ENCODE peak calls at places on chromosomes 13 and 19, in six cellular contexts. One of them, this sample, is unnamed.

GRCh38 chr13:37229931-37230330 is 124.5 kb upstream of the CSNK1A1L start:
- DNase-seq in K562: no peak
- DNase-seq in GM23338: no peak
- DNase-seq in H1: no peak
- DNase-seq in GM12878: no peak
- DNase-seq in HepG2: no peak
- DNase-seq in this sample: no peak

GRCh38 chr19:34351382-34351802 is 13.6 kb upstream of the GPI start:
- DNase-seq in GM23338: no peak
- DNase-seq in HepG2: no peak
- DNase-seq in GM12878: peak
- DNase-seq in K562: no peak
- DNase-seq in H1: no peak
- DNase-seq in this sample: no peak

GRCh38 chr19:15195987-15196682 is 4.7 kb downstream of the NOTCH3 start:
- DNase-seq in GM23338: peak
- DNase-seq in GM12878: no peak
- DNase-seq in K562: no peak
- DNase-seq in H1: no peak
- DNase-seq in HepG2: no peak
- DNase-seq in this sample: peak

GRCh38 chr13:107553838-107554237 is 661.5 kb downstream of the LIG4 start:
- DNase-seq in H1: no peak
- DNase-seq in GM12878: no peak
- DNase-seq in K562: no peak
- DNase-seq in GM23338: no peak
- DNase-seq in HepG2: no peak
- DNase-seq in this sample: no peak

GRCh38 chr19:3239367-3239766 is 14.9 kb downstream of the CELF5 start:
- DNase-seq in GM12878: no peak
- DNase-seq in HepG2: no peak
- DNase-seq in H1: no peak
- DNase-seq in K562: no peak
- DNase-seq in GM23338: no peak
- DNase-seq in this sample: no peak

GRCh38 chr19:54138777-54139256 is 1.3 kb downstream of the CNOT3 start:
- DNase-seq in H1: no peak
- DNase-seq in HepG2: no peak
- DNase-seq in GM23338: no peak
- DNase-seq in K562: peak
- DNase-seq in GM12878: no peak
- DNase-seq in this sample: no peak

GRCh38 chr13:28792992-28793391 is 27.1 kb upstream of the MTUS2 start:
- DNase-seq in K562: no peak
- DNase-seq in H1: no peak
- DNase-seq in GM12878: no peak
- DNase-seq in HepG2: no peak
- DNase-seq in GM23338: no peak
- DNase-seq in this sample: no peak

GRCh38 chr19:38862321-38863059 is 12.7 kb upstream of the HNRNPL start:
- DNase-seq in H1: no peak
- DNase-seq in GM23338: no peak
- DNase-seq in HepG2: no peak
- DNase-seq in GM12878: no peak
- DNase-seq in K562: peak
- DNase-seq in this sample: no peak

GRCh38 chr19:34725400-34725799 is 8.6 kb upstream of the ZNF181 start:
- DNase-seq in HepG2: peak
- DNase-seq in K562: no peak
- DNase-seq in GM12878: no peak
- DNase-seq in H1: no peak
- DNase-seq in GM23338: no peak
- DNase-seq in this sample: no peak

GRCh38 chr13:59635591-59635990 is 528.1 kb downstream of the DIAPH3 start:
- DNase-seq in H1: no peak
- DNase-seq in K562: no peak
- DNase-seq in GM23338: no peak
- DNase-seq in GM12878: no peak
- DNase-seq in HepG2: no peak
- DNase-seq in this sample: no peak

GRCh38 chr13:21058361-21058760 is 3.0 kb downstream of the LATS2 start:
- DNase-seq in HepG2: no peak
- DNase-seq in GM23338: peak
- DNase-seq in GM12878: no peak
- DNase-seq in H1: no peak
- DNase-seq in K562: peak
- DNase-seq in this sample: no peak

DNA sequence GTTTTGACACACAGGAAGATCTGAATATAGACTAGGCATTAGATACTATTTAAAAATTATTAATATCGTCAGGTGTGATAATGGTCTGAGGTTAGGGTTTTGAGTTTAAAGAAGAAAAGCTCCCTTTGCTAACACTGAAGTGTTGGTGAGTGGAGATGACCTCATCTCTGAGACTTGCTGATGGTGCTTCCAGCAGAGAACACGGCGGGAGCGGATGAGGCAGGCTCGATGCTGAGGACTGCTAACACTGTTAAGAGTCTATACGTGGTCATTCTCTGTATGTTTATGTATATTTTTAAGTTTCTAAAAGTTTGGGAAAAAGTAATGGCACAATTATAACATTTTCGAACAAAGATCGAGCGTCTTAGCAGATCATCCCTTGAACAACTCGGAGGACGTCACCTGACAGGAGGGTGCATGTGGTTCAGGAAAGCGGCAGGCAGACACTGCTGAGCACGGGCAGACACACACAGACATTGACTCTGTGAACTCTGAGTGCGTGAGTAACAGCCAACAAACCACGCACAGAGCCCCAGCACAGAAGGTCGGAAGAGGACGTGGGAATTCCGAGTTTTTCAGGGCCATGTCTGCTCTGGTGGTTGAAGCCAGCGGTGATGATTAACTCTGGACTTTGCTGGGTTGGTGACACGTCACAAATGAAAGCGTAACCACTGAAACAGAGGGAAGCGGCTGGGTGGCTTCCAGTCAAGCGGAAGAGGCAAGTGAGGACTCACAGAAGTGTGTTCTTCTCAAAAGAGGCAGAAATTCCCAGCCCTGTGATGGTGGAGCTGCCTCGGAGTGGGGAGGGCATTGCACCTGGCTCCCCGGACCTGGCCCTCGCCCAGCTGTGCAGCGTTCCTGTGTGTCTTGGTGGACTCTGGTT is 91.9 kb upstream of the TEX29 start:
- DNase-seq in H1: no peak
- DNase-seq in GM23338: no peak
- DNase-seq in GM12878: no peak
- DNase-seq in HepG2: no peak
- DNase-seq in K562: no peak
- DNase-seq in this sample: no peak
- TF ChIP-seq CREB1 in H1: no peak
- TF ChIP-seq CREB1 in GM23338: no peak
- TF ChIP-seq CREB1 in GM12878: no peak
- TF ChIP-seq CREB1 in HepG2: no peak
- TF ChIP-seq CREB1 in K562: no peak
- TF ChIP-seq CREB1 in this sample: no peak

GRCh38 chr19:1880611-1881392 is 4.5 kb downstream of the ABHD17A start:
- DNase-seq in H1: no peak
- DNase-seq in GM23338: no peak
- DNase-seq in GM12878: no peak
- DNase-seq in HepG2: no peak
- DNase-seq in K562: no peak
- DNase-seq in this sample: no peak
- TF ChIP-seq CREB1 in H1: no peak
- TF ChIP-seq CREB1 in GM23338: no peak
- TF ChIP-seq CREB1 in GM12878: no peak
- TF ChIP-seq CREB1 in HepG2: no peak
- TF ChIP-seq CREB1 in K562: no peak
- TF ChIP-seq CREB1 in this sample: no peak

GRCh38 chr19:47028372-47028672 is 8.7 kb downstream of the NPAS1 start:
- DNase-seq in GM12878: no peak
- DNase-seq in HepG2: no peak
- DNase-seq in GM23338: peak
- DNase-seq in K562: no peak
- DNase-seq in H1: no peak
- DNase-seq in this sample: no peak

GRCh38 chr19:47026889-47027288 is 7.3 kb downstream of the NPAS1 start:
- DNase-seq in H1: no peak
- DNase-seq in HepG2: no peak
- DNase-seq in GM12878: no peak
- DNase-seq in GM23338: no peak
- DNase-seq in K562: no peak
- DNase-seq in this sample: no peak

GRCh38 chr19:47024502-47024901 is 4.9 kb downstream of the NPAS1 start:
- DNase-seq in K562: no peak
- DNase-seq in HepG2: no peak
- DNase-seq in GM12878: no peak
- DNase-seq in H1: no peak
- DNase-seq in GM23338: no peak
- DNase-seq in this sample: no peak

GRCh38 chr19:47026156-47026555 is 6.5 kb downstream of the NPAS1 start:
- DNase-seq in K562: no peak
- DNase-seq in H1: no peak
- DNase-seq in GM12878: no peak
- DNase-seq in GM23338: no peak
- DNase-seq in HepG2: no peak
- DNase-seq in this sample: no peak

GRCh38 chr19:47027586-47028371 is 8.1 kb downstream of the NPAS1 start:
- DNase-seq in H1: no peak
- DNase-seq in HepG2: no peak
- DNase-seq in K562: no peak
- DNase-seq in GM12878: no peak
- DNase-seq in GM23338: no peak
- DNase-seq in this sample: no peak
- TF ChIP-seq CREB1 in H1: no peak
- TF ChIP-seq CREB1 in HepG2: no peak
- TF ChIP-seq CREB1 in K562: no peak
- TF ChIP-seq CREB1 in GM12878: no peak
- TF ChIP-seq CREB1 in GM23338: no peak
- TF ChIP-seq CREB1 in this sample: no peak

GRCh38 chr13:52003551-52003950 is 7.7 kb downstream of the ATP7B start:
- DNase-seq in H1: no peak
- DNase-seq in GM12878: no peak
- DNase-seq in GM23338: peak
- DNase-seq in HepG2: no peak
- DNase-seq in K562: no peak
- DNase-seq in this sample: no peak
- TF ChIP-seq CREB1 in H1: no peak
- TF ChIP-seq CREB1 in GM12878: no peak
- TF ChIP-seq CREB1 in GM23338: no peak
- TF ChIP-seq CREB1 in HepG2: no peak
- TF ChIP-seq CREB1 in K562: no peak
- TF ChIP-seq CREB1 in this sample: no peak

GRCh38 chr13:113205428-113205931 is 3.0 kb downstream of the PCID2 start:
- DNase-seq in K562: no peak
- DNase-seq in HepG2: no peak
- DNase-seq in H1: no peak
- DNase-seq in GM12878: no peak
- DNase-seq in GM23338: no peak
- DNase-seq in this sample: no peak

GRCh38 chr13:113208424-113209335 is at the start of gene PCID2:
- DNase-seq in GM12878: peak
- DNase-seq in K562: peak
- DNase-seq in HepG2: peak
- DNase-seq in H1: peak
- DNase-seq in GM23338: peak
- DNase-seq in this sample: peak

GRCh38 chr13:113209336-113209879 is at the start of gene CUL4A:
- DNase-seq in GM12878: no peak
- DNase-seq in H1: no peak
- DNase-seq in HepG2: peak
- DNase-seq in K562: peak
- DNase-seq in GM23338: peak
- DNase-seq in this sample: peak

GRCh38 chr13:113209880-113210421 is 538 bp downstream of the CUL4A start:
- DNase-seq in GM12878: no peak
- DNase-seq in K562: peak
- DNase-seq in HepG2: peak
- DNase-seq in GM23338: peak
- DNase-seq in H1: no peak
- DNase-seq in this sample: peak

GRCh38 chr13:113207890-113208423 is 512 bp downstream of the PCID2 start:
- DNase-seq in HepG2: peak
- DNase-seq in K562: peak
- DNase-seq in GM12878: no peak
- DNase-seq in GM23338: peak
- DNase-seq in H1: no peak
- DNase-seq in this sample: peak
- TF ChIP-seq CREB1 in HepG2: no peak
- TF ChIP-seq CREB1 in K562: no peak
- TF ChIP-seq CREB1 in GM12878: no peak
- TF ChIP-seq CREB1 in GM23338: no peak
- TF ChIP-seq CREB1 in H1: no peak
- TF ChIP-seq CREB1 in this sample: no peak

DNA sequence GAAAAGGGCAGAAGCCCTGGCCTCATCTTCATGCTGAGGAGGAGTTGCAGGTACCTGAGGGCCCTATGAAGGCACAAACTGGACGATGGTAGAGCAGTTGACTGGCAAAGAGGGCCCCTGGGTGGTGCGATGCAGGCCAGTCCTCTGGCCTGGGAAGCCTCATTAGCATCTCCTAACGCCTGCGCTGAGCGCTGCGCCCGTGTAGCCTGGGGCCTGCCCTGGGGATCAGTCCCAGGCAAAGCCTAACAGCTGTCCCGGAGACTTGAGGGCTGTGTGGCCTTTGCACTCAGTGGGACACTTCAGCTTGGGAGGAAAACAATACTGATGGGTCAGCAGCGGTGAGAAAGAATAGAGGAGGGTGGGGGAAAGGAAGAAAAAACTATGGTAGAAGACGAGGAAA is 187.7 kb downstream of the RAP2A start:
- DNase-seq in K562: no peak
- DNase-seq in GM23338: peak
- DNase-seq in HepG2: no peak
- DNase-seq in GM12878: no peak
- DNase-seq in H1: no peak
- DNase-seq in this sample: peak
- TF ChIP-seq CREB1 in K562: no peak
- TF ChIP-seq CREB1 in GM23338: no peak
- TF ChIP-seq CREB1 in HepG2: no peak
- TF ChIP-seq CREB1 in GM12878: no peak
- TF ChIP-seq CREB1 in H1: no peak
- TF ChIP-seq CREB1 in this sample: no peak

DNA sequence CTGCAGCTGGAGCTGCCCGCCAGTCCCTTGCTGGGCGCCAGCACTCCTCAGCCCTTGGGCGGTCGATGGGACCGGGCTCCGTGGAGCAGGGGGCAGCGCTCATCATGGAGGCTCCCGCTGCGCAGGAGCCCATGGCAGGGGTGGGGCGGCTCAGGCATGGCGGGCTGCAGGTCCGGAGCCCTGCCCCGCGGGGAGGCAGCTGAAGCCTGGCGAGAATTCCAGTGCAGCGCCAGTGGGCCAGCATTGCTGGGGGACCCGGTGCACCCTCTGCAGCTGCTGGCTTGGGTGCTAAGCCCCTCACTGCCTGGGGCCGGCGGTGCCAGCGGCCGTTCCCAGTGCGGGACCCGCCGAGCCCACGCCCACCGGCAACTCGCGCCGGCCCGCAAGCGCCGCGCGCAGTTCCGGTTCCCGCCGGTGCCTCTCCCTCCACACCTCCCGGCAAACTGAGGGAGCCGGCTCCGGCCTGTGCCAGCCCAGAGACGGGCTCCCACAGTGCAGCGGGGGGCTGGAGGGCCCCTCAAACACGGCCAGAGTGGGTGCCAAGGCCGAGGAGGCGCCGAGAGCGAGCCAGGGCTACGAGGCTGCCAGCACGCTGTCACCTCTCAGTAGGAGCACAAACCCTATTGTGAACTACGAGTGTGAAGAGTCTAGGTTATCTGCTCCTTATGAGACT is 687.1 kb downstream of the PCDH17 start:
- DNase-seq in HepG2: no peak
- DNase-seq in GM23338: no peak
- DNase-seq in H1: no peak
- DNase-seq in K562: no peak
- DNase-seq in GM12878: no peak
- DNase-seq in this sample: no peak
- TF ChIP-seq CREB1 in HepG2: no peak
- TF ChIP-seq CREB1 in GM23338: no peak
- TF ChIP-seq CREB1 in H1: no peak
- TF ChIP-seq CREB1 in K562: no peak
- TF ChIP-seq CREB1 in GM12878: no peak
- TF ChIP-seq CREB1 in this sample: no peak